ENCODE peak calls at places on chromosome 15, in nine cellular contexts. V is germinal center; D is NCI-H446; U is stimulated activated CD4-positive, alpha-beta T cell treated with anti-CD3 and anti-CD28 coated beads, Interleukin-1b, Interleukin-23, amount 100 ng/mL, for 4 hours; O is upper lobe of right lung; Q is NCI-H1092; M is RWPE1; N is anterior cingulate cortex; B is GM20000. E is an unnamed sample.

GRCh38 chr15:28082891-28083688 is 16.0 kb downstream of the OCA2 start:
- DNase-seq in V (no peak), D (no peak), U (no peak), O (no peak), Q (no peak), M (no peak), N (no peak), B (no peak), E (no peak)

GRCh38 chr15:57950381-57950946 is 115.0 kb downstream of the ALDH1A2 start:
- DNase-seq in V (no peak), D (no peak), U (no peak), O (no peak), Q (no peak), M (no peak), N (no peak), B (no peak), E (no peak)

GRCh38 chr15:55789066-55789660 is 46.2 kb upstream of the PRTG start:
- DNase-seq in V (peak; percentile 35), D (no peak), U (peak; percentile 29), O (no peak), Q (no peak), M (no peak), N (no peak), B (peak; percentile 26), E (no peak)

GRCh38 chr15:62142736-62143135 is 22.3 kb downstream of the C2CD4B start:
- DNase-seq in V (no peak), D (no peak), U (no peak), O (no peak), Q (no peak), M (no peak), N (no peak), B (no peak), E (no peak)

GRCh38 chr15:80530737-80531365 is 126.7 kb downstream of the ARNT2 start:
- DNase-seq in V (no peak), D (peak; percentile 4), U (no peak), O (no peak), Q (no peak), M (no peak), N (no peak), B (no peak), E (no peak)

GRCh38 chr15:68114356-68114755 is 60.2 kb downstream of the PIAS1 start:
- DNase-seq in V (peak; percentile 7), D (no peak), U (no peak), O (no peak), Q (no peak), M (peak; percentile 12), N (no peak), B (peak; percentile 15), E (no peak)

GRCh38 chr15:76107169-76107568 is 47.4 kb downstream of the TMEM266 start:
- DNase-seq in V (no peak), D (no peak), U (no peak), O (no peak), Q (no peak), M (no peak), N (no peak), B (no peak), E (no peak)

GRCh38 chr15:78396976-78397375 is 41.0 kb upstream of the IREB2 start:
- DNase-seq in V (no peak), D (no peak), U (no peak), O (peak; percentile 88), Q (no peak), M (no peak), N (no peak), B (no peak), E (no peak)

GRCh38 chr15:93460717-93461116 is 371.7 kb upstream of the RGMA start:
- DNase-seq in V (no peak), D (no peak), U (no peak), O (no peak), Q (no peak), M (no peak), N (no peak), B (no peak), E (no peak)

GRCh38 chr15:89679221-89679620 is at the start of gene PLIN1:
- DNase-seq in V (no peak), D (no peak), U (no peak), O (no peak), Q (no peak), M (no peak), N (no peak), B (no peak), E (no peak)

GRCh38 chr15:90892023-90892422 is 7.7 kb downstream of the FES start:
- DNase-seq in V (no peak), D (no peak), U (no peak), O (no peak), Q (no peak), M (no peak), N (no peak), B (no peak), E (no peak)

GRCh38 chr15:39783244-39783820 is 691 bp upstream of the FSIP1 start:
- DNase-seq in V (peak; percentile 12), D (no peak), U (no peak), O (no peak), Q (no peak), M (peak; percentile 26), N (no peak), B (no peak), E (no peak)

GRCh38 chr15:51667478-51667877 is 13.8 kb upstream of the SCG3 start:
- DNase-seq in V (no peak), D (no peak), U (no peak), O (no peak), Q (no peak), M (no peak), N (no peak), B (no peak), E (no peak)

GRCh38 chr15:73941871-73942635 is 15.8 kb downstream of the LOXL1 start:
- DNase-seq in V (no peak), D (no peak), U (no peak), O (no peak), Q (no peak), M (no peak), N (no peak), B (no peak), E (no peak)

GRCh38 chr15:89150286-89150685 is 62.0 kb downstream of the ABHD2 start:
- DNase-seq in V (no peak), D (no peak), U (no peak), O (no peak), Q (no peak), M (no peak), N (no peak), B (no peak), E (no peak)

GRCh38 chr15:77144492-77145070 is 73.7 kb upstream of the TSPAN3 start:
- DNase-seq in V (no peak), D (no peak), U (no peak), O (no peak), Q (no peak), M (no peak), N (no peak), B (no peak), E (no peak)

GRCh38 chr15:34122771-34123183 is 20.9 kb downstream of the PGBD4 start:
- DNase-seq in V (no peak), D (no peak), U (no peak), O (no peak), Q (no peak), M (peak; percentile 28), N (no peak), B (peak; percentile 19), E (no peak)

GRCh38 chr15:75532413-75533250 is 46.5 kb downstream of the PTPN9 start:
- DNase-seq in V (no peak), D (no peak), U (no peak), O (no peak), Q (no peak), M (peak; percentile 32), N (no peak), B (no peak), E (no peak)

GRCh38 chr15:83515171-83515570 is 68.0 kb downstream of the SH3GL3 start:
- DNase-seq in V (no peak), D (no peak), U (no peak), O (no peak), Q (no peak), M (peak; percentile 12), N (no peak), B (no peak), E (no peak)

GRCh38 chr15:34239151-34239761 is 14.4 kb downstream of the EMC4 start:
- DNase-seq in V (no peak), D (no peak), U (no peak), O (no peak), Q (no peak), M (peak; percentile 97), N (no peak), B (peak; percentile 17), E (no peak)

GRCh38 chr15:39553947-39554731 is 26.7 kb upstream of the THBS1 start:
- DNase-seq in V (no peak), D (no peak), U (no peak), O (no peak), Q (peak; percentile 74), M (no peak), N (no peak), B (no peak), E (no peak)

GRCh38 chr15:83288381-83288801 is 3.9 kb upstream of the BNC1 start:
- DNase-seq in V (no peak), D (no peak), U (no peak), O (no peak), Q (no peak), M (peak; percentile 82), N (no peak), B (no peak), E (no peak)

GRCh38 chr15:52208306-52208946 is 17.2 kb upstream of the GNB5 start:
- DNase-seq in V (peak; percentile 81), D (peak; percentile 21), U (peak; percentile 65), O (no peak), Q (no peak), M (peak; percentile 64), N (no peak), B (peak; percentile 65), E (no peak)

GRCh38 chr15:71812966-71813722 is 2.8 kb downstream of the NR2E3 start:
- DNase-seq in V (no peak), D (no peak), U (no peak), O (no peak), Q (no peak), M (no peak), N (no peak), B (no peak), E (no peak)

GRCh38 chr15:60585743-60586708 is 107.1 kb upstream of the ICE2 start:
- DNase-seq in V (peak; percentile 65), D (peak; percentile 58), U (no peak), O (no peak), Q (peak; percentile 38), M (peak; percentile 73), N (peak; percentile 19), B (peak; percentile 65), E (no peak)

GRCh38 chr15:98625614-98626013 is 22.7 kb upstream of the IGF1R start:
- DNase-seq in V (no peak), D (no peak), U (no peak), O (no peak), Q (no peak), M (no peak), N (no peak), B (no peak), E (no peak)

GRCh38 chr15:67824900-67825879 is at the start of gene SKOR1:
- DNase-seq in V (peak; percentile 24), D (no peak), U (no peak), O (peak; percentile 65), Q (no peak), M (no peak), N (no peak), B (peak; percentile 73), E (no peak)

GRCh38 chr15:60548101-60548500 is 69.2 kb upstream of the ICE2 start:
- DNase-seq in V (no peak), D (no peak), U (peak; percentile 18), O (no peak), Q (no peak), M (no peak), N (no peak), B (peak; percentile 61), E (no peak)

GRCh38 chr15:41564286-41564959 is 5.4 kb downstream of the TYRO3 start:
- DNase-seq in V (no peak), D (no peak), U (no peak), O (no peak), Q (no peak), M (no peak), N (peak; percentile 36), B (no peak), E (no peak)

E was measured in type B pancreatic cell.